ENCODE peak calls at places on chromosome 7, in eight cellular contexts. L is nephron progenitor cell, M is body of pancreas, W is cardiac muscle cell, E is WTC11, X is NB4, T is osteocyte, O is B cell. J is an unnamed sample.

GRCh38 chr7:38542156-38542555 is 89.0 kb downstream of the AMPH start:
- DNase-seq in M (no peak), X (no peak), W (no peak), T (no peak), O (no peak), E (no peak), L (no peak), J (no peak)

GRCh38 chr7:122068999-122069398 is 75.0 kb downstream of the AASS start:
- DNase-seq in O (no peak), T (no peak), E (no peak), L (no peak), M (no peak), X (no peak), W (no peak), J (no peak)

GRCh38 chr7:157139142-157140117 is 704 bp downstream of the UBE3C start:
- DNase-seq in L (peak; percentile 64), O (peak; percentile 54), T (peak; percentile 87), X (no peak), M (peak; percentile 62), E (peak; percentile 52), W (peak; percentile 10), J (peak; percentile 48)

GRCh38 chr7:37181550-37181932 is 267.1 kb downstream of the ELMO1 start:
- DNase-seq in W (no peak), O (no peak), E (no peak), X (no peak), L (no peak), M (no peak), T (no peak), J (no peak)

GRCh38 chr7:137760111-137760510 is 86.7 kb downstream of the DGKI start:
- DNase-seq in O (no peak), M (peak; percentile 61), W (peak; percentile 47), T (no peak), E (no peak), X (no peak), L (no peak), J (no peak)

GRCh38 chr7:8018961-8019360 is 50.4 kb downstream of the GLCCI1 start:
- DNase-seq in O (no peak), M (no peak), E (no peak), L (no peak), W (no peak), T (no peak), X (no peak), J (no peak)

GRCh38 chr7:69738396-69738889 is 140.2 kb downstream of the AUTS2 start:
- DNase-seq in O (peak; percentile 43), M (peak; percentile 4), L (peak; percentile 16), T (no peak), E (no peak), W (peak; percentile 11), X (peak; percentile 21), J (no peak)

GRCh38 chr7:34664757-34665156 is 6.7 kb downstream of the NPSR1 start:
- DNase-seq in O (no peak), W (no peak), E (no peak), L (no peak), M (no peak), T (no peak), X (no peak), J (no peak)

GRCh38 chr7:41940760-41941343 is 238.0 kb upstream of the INHBA start:
- DNase-seq in L (peak; percentile 64), X (peak; percentile 83), W (peak; percentile 84), E (peak; percentile 71), M (peak; percentile 76), O (peak; percentile 68), T (no peak), J (peak; percentile 80)

GRCh38 chr7:157739056-157739455 is 402.3 kb downstream of the DNAJB6 start:
- DNase-seq in W (no peak), X (no peak), O (no peak), T (no peak), E (no peak), M (no peak), L (no peak), J (no peak)

GRCh38 chr7:36887235-36887634 is 162.9 kb upstream of the AOAH start:
- DNase-seq in W (no peak), L (no peak), X (no peak), E (no peak), M (no peak), T (no peak), O (no peak), J (no peak)

GRCh38 chr7:471866-472639 is 47.6 kb downstream of the PDGFA start:
- DNase-seq in E (peak; percentile 11), X (peak; percentile 26), M (peak; percentile 45), O (peak; percentile 34), T (no peak), L (peak; percentile 89), W (peak; percentile 99), J (peak; percentile 73)

GRCh38 chr7:24728121-24728500 is 29.2 kb downstream of the GSDME start:
- DNase-seq in M (no peak), X (no peak), T (no peak), E (no peak), W (no peak), O (peak; percentile 9), L (no peak), J (no peak)

GRCh38 chr7:130112662-130113425 is 42.5 kb downstream of the KLHDC10 start:
- DNase-seq in M (no peak), T (no peak), E (no peak), X (no peak), W (no peak), O (no peak), L (no peak), J (no peak)

GRCh38 chr7:132646064-132646463 is 69.8 kb upstream of the PLXNA4 start:
- DNase-seq in W (peak; percentile 10), O (no peak), E (no peak), L (no peak), M (no peak), T (no peak), X (no peak), J (no peak)

GRCh38 chr7:2173184-2173827 is 59.4 kb downstream of the MAD1L1 start:
- DNase-seq in M (no peak), O (no peak), L (no peak), X (no peak), W (no peak), E (no peak), T (no peak), J (no peak)

GRCh38 chr7:81457858-81458522 is 311.9 kb downstream of the HGF start:
- DNase-seq in T (no peak), M (no peak), O (no peak), X (peak; percentile 30), L (no peak), W (peak; percentile 58), E (no peak), J (no peak)

GRCh38 chr7:55413442-55413841 is 48.3 kb downstream of the LANCL2 start:
- DNase-seq in T (no peak), O (no peak), L (no peak), W (no peak), X (no peak), E (no peak), M (no peak), J (no peak)

GRCh38 chr7:55410641-55411239 is 45.6 kb downstream of the LANCL2 start:
- DNase-seq in O (no peak), T (no peak), L (no peak), M (no peak), W (no peak), E (no peak), X (no peak), J (no peak)

GRCh38 chr7:55405856-55406541 is 40.9 kb downstream of the LANCL2 start:
- DNase-seq in X (no peak), O (no peak), M (peak; percentile 72), T (no peak), E (no peak), L (no peak), W (no peak), J (peak; percentile 53)

GRCh38 chr7:55411844-55412243 is 46.7 kb downstream of the LANCL2 start:
- DNase-seq in W (no peak), L (no peak), E (no peak), X (no peak), T (no peak), M (no peak), O (no peak), J (no peak)

GRCh38 chr7:55409474-55410225 is 44.5 kb downstream of the LANCL2 start:
- DNase-seq in L (no peak), M (no peak), O (no peak), T (no peak), W (no peak), E (no peak), X (peak; percentile 52), J (no peak)
- TF ChIP-seq CTCF in L (no peak), M (no peak), O (no peak), T (no peak), W (no peak), E (no peak), X (no peak), J (no peak)

GRCh38 chr7:151076863-151077704 is 3.5 kb downstream of the FASTK start:
- DNase-seq in O (no peak), L (no peak), W (peak; percentile 21), X (peak; percentile 46), T (no peak), E (peak; percentile 83), M (no peak), J (no peak)
- TF ChIP-seq CTCF in O (peak; percentile 37), L (peak; percentile 34), W (peak; percentile 33), X (peak; percentile 26), T (peak; percentile 41), E (peak; percentile 45), M (no peak), J (peak; percentile 3)

DNA sequence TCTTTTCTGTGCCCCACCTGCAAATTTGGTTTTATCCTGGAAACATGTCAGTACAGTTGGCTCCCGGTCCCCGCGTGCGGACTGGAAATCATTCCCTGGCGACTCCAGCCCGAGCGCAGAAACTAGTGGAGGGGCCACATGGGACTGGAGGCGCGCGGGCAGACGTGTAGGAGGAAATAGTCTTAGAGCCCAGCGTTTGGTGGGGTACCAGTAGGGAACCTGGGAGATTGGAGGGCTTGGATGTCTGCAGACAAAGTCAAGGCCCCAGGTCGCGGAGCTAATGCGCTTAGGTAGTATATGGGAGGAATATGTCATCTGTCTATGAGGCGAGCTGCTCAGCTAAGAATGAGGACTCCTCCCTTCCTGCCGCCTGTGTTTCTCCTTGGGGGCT is 1.3 kb downstream of the GALNT17 start:
- DNase-seq in X (no peak), W (no peak), O (no peak), T (no peak), E (no peak), L (peak; percentile 18), M (no peak), J (peak; percentile 19)
- TF ChIP-seq CTCF in X (no peak), W (no peak), O (no peak), T (no peak), E (no peak), L (no peak), M (no peak), J (no peak)

DNA sequence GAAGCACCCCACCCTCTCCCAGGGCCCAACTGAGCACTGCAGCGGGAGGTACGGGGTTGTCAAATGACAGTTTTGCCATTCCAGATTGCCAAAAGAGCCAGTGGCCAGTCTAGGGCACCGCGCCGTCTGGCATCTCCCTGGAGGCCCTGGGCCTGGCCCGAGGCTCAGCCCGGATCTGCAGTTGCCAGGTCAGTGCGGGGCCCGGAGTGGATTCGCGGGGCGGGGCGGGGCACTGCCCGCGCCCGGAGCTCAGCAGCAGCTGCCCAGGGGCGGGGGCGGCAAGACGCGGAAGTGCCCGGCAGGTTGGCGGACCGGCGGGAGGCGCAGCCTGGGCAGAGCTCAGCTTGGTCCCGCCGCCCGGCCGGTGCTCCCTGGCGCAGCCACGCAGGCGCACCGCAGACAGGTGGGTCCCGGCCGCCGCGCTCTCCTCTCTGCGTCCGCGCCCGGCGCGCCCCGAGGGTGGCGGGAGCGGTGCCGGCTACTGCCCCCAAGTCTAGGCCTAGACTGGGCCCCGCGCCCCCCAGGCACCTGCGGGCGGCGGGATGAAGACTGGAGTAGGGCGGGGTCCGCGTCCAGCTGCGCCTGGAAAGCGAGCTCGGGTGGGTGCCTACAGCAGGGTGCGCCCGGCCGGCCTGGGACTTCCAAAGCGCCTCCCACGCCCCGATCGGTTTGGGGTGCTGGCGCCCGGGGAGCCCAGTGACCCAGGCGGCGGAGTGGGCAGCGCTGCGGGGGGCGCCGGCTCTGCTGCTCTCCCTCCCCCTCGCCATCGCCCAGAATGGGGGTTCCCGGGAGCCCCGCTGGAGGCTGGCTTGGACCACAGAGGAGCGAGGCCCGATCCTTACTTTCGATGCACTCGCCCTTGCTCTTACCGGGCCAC is at the start of gene IRF5:
- DNase-seq in E (peak; percentile 56), L (peak; percentile 59), X (peak; percentile 61), O (peak; percentile 46), T (no peak), W (no peak), M (peak; percentile 82), J (no peak)
- TF ChIP-seq CTCF in E (no peak), L (no peak), X (no peak), O (no peak), T (no peak), W (no peak), M (no peak), J (no peak)

J was measured in testis.